ENCODE peak calls at places on chromosome 20, in six cellular contexts. One of them, this sample, is unnamed.

GRCh38 chr20:63226020-63226943 is 9.4 kb upstream of the BIRC7 start:
- DNase-seq in astrocyte of the spinal cord: no peak
- DNase-seq in mammary epithelial cell: no peak
- DNase-seq in AG09309: no peak
- DNase-seq in GM20000: no peak
- DNase-seq in dorsolateral prefrontal cortex: no peak
- DNase-seq in this sample: no peak

GRCh38 chr20:42378826-42379225 is 760.6 kb upstream of the CHD6 start:
- DNase-seq in astrocyte of the spinal cord: no peak
- DNase-seq in mammary epithelial cell: no peak
- DNase-seq in AG09309: no peak
- DNase-seq in GM20000: no peak
- DNase-seq in dorsolateral prefrontal cortex: peak
- DNase-seq in this sample: no peak

GRCh38 chr20:54343073-54343472 is 132.3 kb upstream of the DOK5 start:
- DNase-seq in astrocyte of the spinal cord: no peak
- DNase-seq in mammary epithelial cell: no peak
- DNase-seq in AG09309: no peak
- DNase-seq in GM20000: no peak
- DNase-seq in dorsolateral prefrontal cortex: no peak
- DNase-seq in this sample: no peak

GRCh38 chr20:36777152-36777551 is 3.6 kb upstream of the DSN1 start:
- DNase-seq in astrocyte of the spinal cord: no peak
- DNase-seq in mammary epithelial cell: no peak
- DNase-seq in AG09309: no peak
- DNase-seq in GM20000: no peak
- DNase-seq in dorsolateral prefrontal cortex: no peak
- DNase-seq in this sample: no peak

GRCh38 chr20:61997372-61997771 is 68.3 kb downstream of the TAF4 start:
- DNase-seq in astrocyte of the spinal cord: no peak
- DNase-seq in mammary epithelial cell: no peak
- DNase-seq in AG09309: no peak
- DNase-seq in GM20000: no peak
- DNase-seq in dorsolateral prefrontal cortex: no peak
- DNase-seq in this sample: no peak

GRCh38 chr20:25053207-25054132 is 4.5 kb downstream of the ACSS1 start:
- DNase-seq in astrocyte of the spinal cord: peak
- DNase-seq in mammary epithelial cell: no peak
- DNase-seq in AG09309: no peak
- DNase-seq in GM20000: no peak
- DNase-seq in dorsolateral prefrontal cortex: no peak
- DNase-seq in this sample: peak

GRCh38 chr20:34927736-34928135 is 27.9 kb downstream of the GSS start:
- DNase-seq in astrocyte of the spinal cord: no peak
- DNase-seq in mammary epithelial cell: peak
- DNase-seq in AG09309: peak
- DNase-seq in GM20000: no peak
- DNase-seq in dorsolateral prefrontal cortex: no peak
- DNase-seq in this sample: no peak

GRCh38 chr20:38791940-38792339 is 13.6 kb upstream of the PPP1R16B start:
- DNase-seq in astrocyte of the spinal cord: no peak
- DNase-seq in mammary epithelial cell: no peak
- DNase-seq in AG09309: no peak
- DNase-seq in GM20000: no peak
- DNase-seq in dorsolateral prefrontal cortex: no peak
- DNase-seq in this sample: peak

GRCh38 chr20:51412333-51412761 is 130.2 kb downstream of the NFATC2 start:
- DNase-seq in astrocyte of the spinal cord: peak
- DNase-seq in mammary epithelial cell: peak
- DNase-seq in AG09309: no peak
- DNase-seq in GM20000: no peak
- DNase-seq in dorsolateral prefrontal cortex: no peak
- DNase-seq in this sample: no peak

GRCh38 chr20:7516631-7517051 is 423.6 kb downstream of the HAO1 start:
- DNase-seq in astrocyte of the spinal cord: no peak
- DNase-seq in mammary epithelial cell: no peak
- DNase-seq in AG09309: peak
- DNase-seq in GM20000: no peak
- DNase-seq in dorsolateral prefrontal cortex: no peak
- DNase-seq in this sample: no peak

GRCh38 chr20:10541668-10542411 is 106.7 kb downstream of the SLX4IP start:
- DNase-seq in astrocyte of the spinal cord: no peak
- DNase-seq in mammary epithelial cell: no peak
- DNase-seq in AG09309: no peak
- DNase-seq in GM20000: no peak
- DNase-seq in dorsolateral prefrontal cortex: no peak
- DNase-seq in this sample: no peak

GRCh38 chr20:58004146-58004545 is 224.3 kb downstream of the ANKRD60 start:
- DNase-seq in astrocyte of the spinal cord: no peak
- DNase-seq in mammary epithelial cell: no peak
- DNase-seq in AG09309: no peak
- DNase-seq in GM20000: no peak
- DNase-seq in dorsolateral prefrontal cortex: no peak
- DNase-seq in this sample: no peak

GRCh38 chr20:36275011-36275410 is 31.1 kb upstream of the DLGAP4 start:
- DNase-seq in astrocyte of the spinal cord: no peak
- DNase-seq in mammary epithelial cell: no peak
- DNase-seq in AG09309: no peak
- DNase-seq in GM20000: no peak
- DNase-seq in dorsolateral prefrontal cortex: peak
- DNase-seq in this sample: peak

GRCh38 chr20:44582321-44583025 is at the start of gene PKIG:
- DNase-seq in astrocyte of the spinal cord: peak
- DNase-seq in mammary epithelial cell: peak
- DNase-seq in AG09309: peak
- DNase-seq in GM20000: no peak
- DNase-seq in dorsolateral prefrontal cortex: no peak
- DNase-seq in this sample: peak

GRCh38 chr20:62382306-62383198 is 4.4 kb upstream of the RPS21 start:
- DNase-seq in astrocyte of the spinal cord: peak
- DNase-seq in mammary epithelial cell: peak
- DNase-seq in AG09309: no peak
- DNase-seq in GM20000: peak
- DNase-seq in dorsolateral prefrontal cortex: peak
- DNase-seq in this sample: peak

GRCh38 chr20:22182148-22182547 is 402.2 kb downstream of the FOXA2 start:
- DNase-seq in astrocyte of the spinal cord: no peak
- DNase-seq in mammary epithelial cell: no peak
- DNase-seq in AG09309: no peak
- DNase-seq in GM20000: no peak
- DNase-seq in dorsolateral prefrontal cortex: no peak
- DNase-seq in this sample: no peak

DNA sequence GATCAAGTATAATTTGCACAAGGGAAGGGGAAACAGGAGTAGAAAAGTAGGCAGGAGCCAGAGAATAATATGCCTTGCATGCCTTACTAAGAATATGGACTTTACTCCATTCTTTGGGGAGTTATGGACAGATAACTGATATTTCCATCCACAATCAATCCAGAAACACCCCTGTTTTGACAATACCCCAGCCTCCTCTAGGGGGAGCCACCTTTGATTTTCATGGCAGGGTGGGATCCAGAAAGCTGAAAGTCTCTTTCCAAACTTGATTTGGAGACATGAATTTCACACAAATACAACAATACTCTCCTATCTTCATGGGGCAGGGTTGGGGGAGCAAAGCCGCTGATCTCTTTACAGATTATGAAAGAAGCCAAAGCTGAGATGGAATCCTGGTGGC is 404.1 kb downstream of the FOXA2 start:
- DNase-seq in astrocyte of the spinal cord: no peak
- DNase-seq in mammary epithelial cell: no peak
- DNase-seq in AG09309: no peak
- DNase-seq in GM20000: no peak
- DNase-seq in dorsolateral prefrontal cortex: no peak
- DNase-seq in this sample: no peak
- TF ChIP-seq CTCF in astrocyte of the spinal cord: no peak
- TF ChIP-seq CTCF in mammary epithelial cell: peak
- TF ChIP-seq CTCF in AG09309: no peak
- TF ChIP-seq CTCF in GM20000: no peak
- TF ChIP-seq CTCF in dorsolateral prefrontal cortex: no peak
- TF ChIP-seq CTCF in this sample: no peak

GRCh38 chr20:9407805-9408421 is 106.5 kb upstream of the LAMP5 start:
- DNase-seq in astrocyte of the spinal cord: peak
- DNase-seq in mammary epithelial cell: peak
- DNase-seq in AG09309: peak
- DNase-seq in GM20000: peak
- DNase-seq in dorsolateral prefrontal cortex: peak
- DNase-seq in this sample: no peak
- TF ChIP-seq CTCF in astrocyte of the spinal cord: peak
- TF ChIP-seq CTCF in mammary epithelial cell: peak
- TF ChIP-seq CTCF in AG09309: peak
- TF ChIP-seq CTCF in GM20000: peak
- TF ChIP-seq CTCF in dorsolateral prefrontal cortex: peak
- TF ChIP-seq CTCF in this sample: no peak

DNA sequence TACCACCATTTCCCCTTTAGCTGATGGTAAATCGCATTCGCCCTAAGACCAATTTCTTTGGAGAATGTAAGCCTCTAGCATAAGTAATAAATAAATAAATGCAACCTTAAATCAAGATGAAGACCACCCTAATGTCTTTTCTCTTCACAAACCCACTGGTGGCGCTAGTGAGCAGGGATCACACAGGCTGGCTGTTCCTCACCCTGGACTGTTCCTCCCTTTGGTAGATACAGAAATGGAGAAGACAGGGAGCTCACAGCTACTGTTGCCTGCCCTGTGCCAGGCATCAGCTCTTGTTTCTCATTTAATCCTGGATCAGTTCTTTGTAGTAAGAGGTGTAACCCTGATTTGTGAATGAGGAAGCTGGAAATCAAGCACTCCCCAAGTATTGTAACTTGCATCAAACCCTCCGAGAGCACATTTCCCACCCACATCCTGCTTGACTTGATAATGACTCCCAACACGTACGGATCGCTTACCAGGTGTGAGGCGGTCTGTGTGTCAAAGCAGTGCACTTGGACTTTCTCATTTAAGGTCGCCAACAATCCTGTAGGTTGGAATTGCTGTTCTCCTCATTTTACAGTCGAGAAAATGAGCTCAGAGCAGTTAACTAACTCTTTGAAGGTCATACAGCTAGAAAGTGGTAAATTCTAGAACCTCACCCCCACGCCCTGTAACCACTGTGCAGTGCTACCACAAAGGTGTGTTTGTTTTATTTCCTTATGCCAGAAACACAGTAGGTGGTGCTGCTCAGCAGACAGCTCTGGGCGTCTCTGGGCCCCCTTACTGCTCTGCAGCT is 236.2 kb downstream of the TSHZ2 start:
- DNase-seq in astrocyte of the spinal cord: no peak
- DNase-seq in mammary epithelial cell: no peak
- DNase-seq in AG09309: no peak
- DNase-seq in GM20000: no peak
- DNase-seq in dorsolateral prefrontal cortex: no peak
- DNase-seq in this sample: no peak
- TF ChIP-seq CTCF in astrocyte of the spinal cord: no peak
- TF ChIP-seq CTCF in mammary epithelial cell: no peak
- TF ChIP-seq CTCF in AG09309: no peak
- TF ChIP-seq CTCF in GM20000: no peak
- TF ChIP-seq CTCF in dorsolateral prefrontal cortex: no peak
- TF ChIP-seq CTCF in this sample: no peak

GRCh38 chr20:6169251-6169650 is 46.4 kb upstream of the FERMT1 start:
- DNase-seq in astrocyte of the spinal cord: peak
- DNase-seq in mammary epithelial cell: peak
- DNase-seq in AG09309: no peak
- DNase-seq in GM20000: no peak
- DNase-seq in dorsolateral prefrontal cortex: no peak
- DNase-seq in this sample: no peak
- TF ChIP-seq CTCF in astrocyte of the spinal cord: peak
- TF ChIP-seq CTCF in mammary epithelial cell: peak
- TF ChIP-seq CTCF in AG09309: no peak
- TF ChIP-seq CTCF in GM20000: no peak
- TF ChIP-seq CTCF in dorsolateral prefrontal cortex: no peak
- TF ChIP-seq CTCF in this sample: no peak

GRCh38 chr20:19019734-19020364 is 192.6 kb upstream of the SLC24A3 start:
- DNase-seq in astrocyte of the spinal cord: no peak
- DNase-seq in mammary epithelial cell: no peak
- DNase-seq in AG09309: no peak
- DNase-seq in GM20000: no peak
- DNase-seq in dorsolateral prefrontal cortex: no peak
- DNase-seq in this sample: peak
- TF ChIP-seq CTCF in astrocyte of the spinal cord: no peak
- TF ChIP-seq CTCF in mammary epithelial cell: no peak
- TF ChIP-seq CTCF in AG09309: no peak
- TF ChIP-seq CTCF in GM20000: no peak
- TF ChIP-seq CTCF in dorsolateral prefrontal cortex: no peak
- TF ChIP-seq CTCF in this sample: no peak

This sample was measured in lower leg skin.